ENCODE peak calls at places on chromosomes 16 and 17, in four cellular contexts. Z is stimulated activated effector memory CD8-positive, alpha-beta T cell treated with anti-CD3 and anti-CD28 coated beads, Interleukin-12 subunit alpha, Interleukin-12 subunit beta, amount 100 ng/mL, for 72 hours; J is HCEC 1CT; R is HTR-8/SVneo. S is an unnamed sample.

GRCh38 chr16:58094791-58095574 is 34.2 kb downstream of the CFAP20 start:
- DNase-seq in R (no peak), J (no peak), Z (no peak), S (no peak)

GRCh38 chr17:79777166-79777843 is 643 bp upstream of the CBX2 start:
- DNase-seq in Z (no peak), R (peak; percentile 65), J (peak; percentile 66), S (peak; percentile 19)

GRCh38 chr17:38872671-38873385 is 3.0 kb downstream of the LASP1 start:
- DNase-seq in J (no peak), R (no peak), Z (no peak), S (no peak)

GRCh38 chr16:46859719-46860152 is 24.4 kb upstream of the GPT2 start:
- DNase-seq in Z (peak; percentile 15), R (peak; percentile 71), J (peak; percentile 94), S (peak; percentile 93)

GRCh38 chr17:17837380-17837821 is 615 bp upstream of the SREBF1 start:
- DNase-seq in J (peak; percentile 88), R (no peak), Z (no peak), S (peak; percentile 63)

GRCh38 chr17:2815781-2816185 is 19.5 kb downstream of the RAP1GAP2 start:
- DNase-seq in J (no peak), R (no peak), Z (no peak), S (no peak)

GRCh38 chr17:47946516-47946915 is 5.1 kb downstream of the PNPO start:
- DNase-seq in Z (no peak), J (no peak), R (no peak), S (no peak)

GRCh38 chr16:3576211-3576610 is 992 bp downstream of the NLRC3 start:
- DNase-seq in J (no peak), Z (peak; percentile 21), R (no peak), S (no peak)

GRCh38 chr16:59440-60059 is 5.9 kb downstream of the SNRNP25 start:
- DNase-seq in Z (no peak), R (no peak), J (no peak), S (no peak)

GRCh38 chr17:79026345-79027273 is 2.6 kb downstream of the C1QTNF1 start:
- DNase-seq in R (peak; percentile 75), Z (no peak), J (peak; percentile 85), S (peak; percentile 82)

GRCh38 chr17:65941500-65941899 is 250.4 kb downstream of the CEP112 start:
- DNase-seq in R (no peak), J (no peak), Z (no peak), S (no peak)

GRCh38 chr16:86476956-86477530 is 33.3 kb upstream of the FOXF1 start:
- DNase-seq in J (no peak), R (no peak), Z (no peak), S (no peak)